ENCODE peak calls at places on chromosomes 4 and X, in six cellular contexts. One of them, this sample, is unnamed. For H3K36me3, the result is how much of the 10 kb centered on the place peaks cover.

GRCh38 chr4:41364871-41365270 is 108.1 kb downstream of the UCHL1 start:
- DNase-seq in HepG2: no peak
- DNase-seq in GM12878: no peak
- DNase-seq in SK-N-SH: no peak
- DNase-seq in HCT116: no peak
- DNase-seq in H1: no peak
- DNase-seq in this sample: no peak

GRCh38 chr4:76035799-76036389 is at the start of gene CXCL11:
- DNase-seq in HepG2: no peak
- DNase-seq in GM12878: no peak
- DNase-seq in SK-N-SH: no peak
- DNase-seq in HCT116: no peak
- DNase-seq in H1: no peak
- DNase-seq in this sample: no peak

GRCh38 chrX:18970465-18970864 is 13.4 kb downstream of the PHKA2 start:
- DNase-seq in HepG2: no peak
- DNase-seq in GM12878: no peak
- DNase-seq in SK-N-SH: no peak
- DNase-seq in HCT116: no peak
- DNase-seq in H1: no peak
- DNase-seq in this sample: no peak

GRCh38 chr4:124202106-124202505 is 510.4 kb downstream of the ANKRD50 start:
- DNase-seq in HepG2: no peak
- DNase-seq in GM12878: no peak
- DNase-seq in SK-N-SH: no peak
- DNase-seq in HCT116: no peak
- DNase-seq in H1: no peak
- DNase-seq in this sample: no peak

GRCh38 chr4:15469402-15470148 is at the start of gene CC2D2A:
- DNase-seq in HepG2: no peak
- DNase-seq in GM12878: no peak
- DNase-seq in SK-N-SH: peak
- DNase-seq in HCT116: no peak
- DNase-seq in H1: no peak
- DNase-seq in this sample: peak

GRCh38 chrX:121231566-121232358 is 184.4 kb downstream of the GLUD2 start:
- DNase-seq in HepG2: no peak
- DNase-seq in GM12878: no peak
- DNase-seq in SK-N-SH: no peak
- DNase-seq in HCT116: no peak
- DNase-seq in H1: no peak
- DNase-seq in this sample: no peak

GRCh38 chrX:136880003-136880451 is 498 bp downstream of the RBMX start:
- DNase-seq in HepG2: no peak
- DNase-seq in GM12878: no peak
- DNase-seq in SK-N-SH: peak
- DNase-seq in HCT116: no peak
- DNase-seq in H1: no peak
- DNase-seq in this sample: no peak

GRCh38 chrX:153866302-153867019 is 19.5 kb downstream of the L1CAM start:
- DNase-seq in HepG2: no peak
- DNase-seq in GM12878: no peak
- DNase-seq in SK-N-SH: no peak
- DNase-seq in HCT116: no peak
- DNase-seq in H1: no peak
- DNase-seq in this sample: no peak

GRCh38 chr4:159342374-159342773 is 239.5 kb downstream of the RAPGEF2 start:
- DNase-seq in HepG2: no peak
- DNase-seq in GM12878: no peak
- DNase-seq in SK-N-SH: no peak
- DNase-seq in HCT116: no peak
- DNase-seq in H1: no peak
- DNase-seq in this sample: no peak

GRCh38 chr4:159346681-159347080 is 243.8 kb downstream of the RAPGEF2 start:
- DNase-seq in HepG2: no peak
- DNase-seq in GM12878: no peak
- DNase-seq in SK-N-SH: no peak
- DNase-seq in HCT116: no peak
- DNase-seq in H1: no peak
- DNase-seq in this sample: no peak

GRCh38 chr4:159341486-159341885 is 238.6 kb downstream of the RAPGEF2 start:
- DNase-seq in HepG2: peak
- DNase-seq in GM12878: no peak
- DNase-seq in SK-N-SH: no peak
- DNase-seq in HCT116: no peak
- DNase-seq in H1: no peak
- DNase-seq in this sample: no peak

GRCh38 chr4:159349332-159349731 is 246.5 kb downstream of the RAPGEF2 start:
- DNase-seq in HepG2: no peak
- DNase-seq in GM12878: no peak
- DNase-seq in SK-N-SH: no peak
- DNase-seq in HCT116: no peak
- DNase-seq in H1: no peak
- DNase-seq in this sample: no peak

GRCh38 chr4:159344877-159345276 is 242.0 kb downstream of the RAPGEF2 start:
- DNase-seq in HepG2: no peak
- DNase-seq in GM12878: no peak
- DNase-seq in SK-N-SH: no peak
- DNase-seq in HCT116: no peak
- DNase-seq in H1: no peak
- DNase-seq in this sample: no peak
- H3K36me3 ChIP-seq in HepG2: under half
- H3K36me3 ChIP-seq in GM12878: under half
- H3K36me3 ChIP-seq in SK-N-SH: half or more
- H3K36me3 ChIP-seq in HCT116: under half
- H3K36me3 ChIP-seq in H1: under half
- H3K36me3 ChIP-seq in this sample: under half

GRCh38 chr4:108044951-108045686 is 55.4 kb downstream of the HADH start:
- DNase-seq in HepG2: no peak
- DNase-seq in GM12878: no peak
- DNase-seq in SK-N-SH: no peak
- DNase-seq in HCT116: no peak
- DNase-seq in H1: no peak
- DNase-seq in this sample: no peak
- H3K4me3 ChIP-seq in HepG2: no peak
- H3K4me3 ChIP-seq in GM12878: no peak
- H3K4me3 ChIP-seq in SK-N-SH: no peak
- H3K4me3 ChIP-seq in HCT116: no peak
- H3K4me3 ChIP-seq in H1: no peak
- H3K4me3 ChIP-seq in this sample: no peak

GRCh38 chr4:102612824-102613366 is 111.7 kb downstream of the NFKB1 start:
- DNase-seq in HepG2: no peak
- DNase-seq in GM12878: no peak
- DNase-seq in SK-N-SH: no peak
- DNase-seq in HCT116: no peak
- DNase-seq in H1: no peak
- DNase-seq in this sample: no peak
- TF ChIP-seq YY1 in HepG2: no peak
- TF ChIP-seq YY1 in GM12878: no peak
- TF ChIP-seq YY1 in SK-N-SH: no peak
- TF ChIP-seq YY1 in HCT116: no peak
- TF ChIP-seq YY1 in H1: no peak
- TF ChIP-seq YY1 in this sample: no peak

GRCh38 chr4:38691251-38692008 is 27.4 kb downstream of the KLF3 start:
- DNase-seq in HepG2: no peak
- DNase-seq in GM12878: no peak
- DNase-seq in SK-N-SH: no peak
- DNase-seq in HCT116: no peak
- DNase-seq in H1: no peak
- DNase-seq in this sample: no peak
- H3K36me3 ChIP-seq in HepG2: half or more
- H3K36me3 ChIP-seq in GM12878: under half
- H3K36me3 ChIP-seq in SK-N-SH: half or more
- H3K36me3 ChIP-seq in HCT116: under half
- H3K36me3 ChIP-seq in H1: under half
- H3K36me3 ChIP-seq in this sample: half or more

This sample was measured in NT2/D1.